ENCODE peak calls at places on chromosomes 7 and 10, in nine cellular contexts. V, R, W, L, Y, Z, F, A and O are unnamed samples.
A peak's percentile ranks its signal among the peaks of the same experiment; 100 is the strongest.

GRCh38 chr10:86799188-86799845 is 42.9 kb downstream of the BMPR1A start:
- DNase-seq in V (no peak), R (no peak), W (no peak), L (no peak), Y (no peak), Z (no peak), F (no peak), A (no peak), O (no peak)

GRCh38 chr7:130292682-130293257 is at the start of gene CPA4:
- DNase-seq in V (no peak), R (no peak), W (peak; percentile 26), L (peak; percentile 87), Y (no peak), Z (peak; percentile 98), F (no peak), A (peak; percentile 84), O (no peak)

GRCh38 chr10:35463878-35464277 is 127.6 kb downstream of the CCNY start:
- DNase-seq in V (no peak), R (no peak), W (no peak), L (no peak), Y (no peak), Z (no peak), F (no peak), A (no peak), O (no peak)

GRCh38 chr10:30580241-30580640 is 49.3 kb downstream of the LYZL2 start:
- DNase-seq in V (no peak), R (no peak), W (no peak), L (no peak), Y (no peak), Z (no peak), F (no peak), A (no peak), O (no peak)

GRCh38 chr7:105277341-105277740 is 111.4 kb downstream of the SRPK2 start:
- DNase-seq in V (no peak), R (no peak), W (no peak), L (no peak), Y (no peak), Z (no peak), F (no peak), A (peak; percentile 48), O (no peak)

GRCh38 chr7:26584964-26585650 is 279.3 kb downstream of the SKAP2 start:
- DNase-seq in V (no peak), R (no peak), W (no peak), L (no peak), Y (no peak), Z (no peak), F (no peak), A (no peak), O (no peak)

GRCh38 chr7:155755026-155755425 is 57.2 kb downstream of the SHH start:
- DNase-seq in V (no peak), R (no peak), W (no peak), L (no peak), Y (no peak), Z (no peak), F (no peak), A (no peak), O (no peak)

GRCh38 chr7:27117687-27118491 is 12.7 kb downstream of the HOXA4 start:
- DNase-seq in V (peak; percentile 62), R (no peak), W (no peak), L (peak; percentile 23), Y (no peak), Z (no peak), F (no peak), A (peak; percentile 59), O (no peak)

GRCh38 chr10:119762805-119763798 is 37.3 kb downstream of the INPP5F start:
- DNase-seq in V (no peak), R (no peak), W (no peak), L (no peak), Y (no peak), Z (no peak), F (no peak), A (no peak), O (no peak)

GRCh38 chr7:157637216-157637954 is 300.6 kb downstream of the DNAJB6 start:
- DNase-seq in V (no peak), R (no peak), W (no peak), L (no peak), Y (no peak), Z (no peak), F (no peak), A (no peak), O (no peak)

GRCh38 chr7:146635200-146636032 is 518.8 kb downstream of the CNTNAP2 start:
- DNase-seq in V (no peak), R (no peak), W (no peak), L (no peak), Y (no peak), Z (no peak), F (no peak), A (no peak), O (no peak)

GRCh38 chr10:72075184-72076115 is 12.9 kb downstream of the SPOCK2 start:
- DNase-seq in V (no peak), R (no peak), W (no peak), L (no peak), Y (no peak), Z (no peak), F (peak; percentile 33), A (no peak), O (no peak)
- H3K27ac ChIP-seq in V (no peak overlapping the region), R (no peak overlapping the region), W (no peak overlapping the region), L (no peak overlapping the region), Y (no peak overlapping the region), Z (no peak overlapping the region), F (no peak overlapping the region), A (no peak overlapping the region), O (no peak overlapping the region)

GRCh38 chr10:107971411-107971810 is 806.9 kb upstream of the SORCS1 start:
- DNase-seq in V (no peak), R (no peak), W (no peak), L (no peak), Y (no peak), Z (no peak), F (no peak), A (no peak), O (no peak)
- H3K27ac ChIP-seq in V (no peak overlapping the region), R (no peak overlapping the region), W (no peak overlapping the region), L (no peak overlapping the region), Y (no peak overlapping the region), Z (no peak overlapping the region), F (no peak overlapping the region), A (no peak overlapping the region), O (no peak overlapping the region)

GRCh38 chr7:805261-805660 is 27.0 kb upstream of the SUN1 start:
- DNase-seq in V (peak; percentile 90), R (peak; percentile 89), W (no peak), L (no peak), Y (no peak), Z (no peak), F (no peak), A (no peak), O (no peak)
- H3K27ac ChIP-seq in V (peak overlapping the region; percentile 58), R (peak overlapping the region; percentile 89), W (peak overlapping the region; percentile 58), L (no peak overlapping the region), Y (no peak overlapping the region), Z (no peak overlapping the region), F (peak overlapping the region; percentile 27), A (no peak overlapping the region), O (peak overlapping the region; percentile 60)

GRCh38 chr10:71740069-71740468 is 20.5 kb upstream of the C10orf105 start:
- DNase-seq in V (peak; percentile 71), R (no peak), W (no peak), L (no peak), Y (no peak), Z (no peak), F (no peak), A (no peak), O (no peak)

GRCh38 chr10:71735709-71736569 is 16.4 kb upstream of the C10orf105 start:
- DNase-seq in V (no peak), R (no peak), W (no peak), L (no peak), Y (peak; percentile 54), Z (no peak), F (no peak), A (no peak), O (no peak)

GRCh38 chr10:71736570-71737355 is 17.2 kb upstream of the C10orf105 start:
- DNase-seq in V (no peak), R (no peak), W (no peak), L (no peak), Y (no peak), Z (no peak), F (no peak), A (no peak), O (no peak)

GRCh38 chr10:71739368-71739900 is 19.9 kb upstream of the C10orf105 start:
- DNase-seq in V (peak; percentile 66), R (no peak), W (no peak), L (no peak), Y (no peak), Z (no peak), F (no peak), A (no peak), O (no peak)

GRCh38 chr10:71737356-71738172 is 18.0 kb upstream of the C10orf105 start:
- DNase-seq in V (no peak), R (no peak), W (no peak), L (no peak), Y (no peak), Z (no peak), F (no peak), A (no peak), O (no peak)
- H3K27ac ChIP-seq in V (no peak overlapping the region), R (peak overlapping the region; percentile 37), W (no peak overlapping the region), L (no peak overlapping the region), Y (no peak overlapping the region), Z (no peak overlapping the region), F (peak overlapping the region; percentile 63), A (no peak overlapping the region), O (peak overlapping the region; percentile 52)

DNA sequence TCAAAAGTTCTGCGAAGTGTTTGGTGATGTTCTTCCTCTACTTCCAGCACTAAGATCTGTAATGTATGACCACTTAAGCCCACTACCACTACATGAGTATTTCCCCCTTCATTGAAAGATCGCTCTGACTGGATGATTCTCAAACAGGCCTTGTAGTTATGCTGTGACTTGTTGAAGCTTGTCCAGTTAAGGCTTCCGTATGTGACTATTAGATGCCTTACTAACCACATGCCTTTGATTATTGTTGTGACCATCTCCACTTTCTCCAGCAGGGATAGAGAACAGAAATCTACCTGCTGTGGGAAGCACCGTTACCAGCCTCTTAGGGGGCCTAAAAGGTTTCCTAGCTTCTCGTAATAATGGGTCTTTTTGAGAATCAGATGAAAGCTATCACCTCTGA is 81.1 kb downstream of the NOC3L start:
- DNase-seq in V (no peak), R (no peak), W (no peak), L (no peak), Y (no peak), Z (no peak), F (no peak), A (no peak), O (no peak)
- H3K27ac ChIP-seq in V (no peak overlapping the region), R (no peak overlapping the region), W (no peak overlapping the region), L (no peak overlapping the region), Y (no peak overlapping the region), Z (no peak overlapping the region), F (no peak overlapping the region), A (no peak overlapping the region), O (no peak overlapping the region)